ENCODE peak calls at places on chromosomes 2 and 18, in eight cellular contexts. One of them, this sample, is unnamed.
A peak's percentile ranks its signal among the peaks of the same experiment; 100 is the strongest.

GRCh38 chr2:216286616-216287231 is 85.6 kb downstream of the MARCHF4 start:
- DNase-seq in progenitor cell of endocrine pancreas: no peak
- DNase-seq in KBM-7: no peak
- DNase-seq in NCI-H1417: no peak
- DNase-seq in NCI-H1105: no peak
- DNase-seq in SW480: no peak
- DNase-seq in GM03348: no peak
- DNase-seq in anterior cingulate cortex: no peak
- DNase-seq in this sample: no peak

GRCh38 chr2:45177870-45178269 is 168.6 kb upstream of the SIX2 start:
- DNase-seq in progenitor cell of endocrine pancreas: no peak
- DNase-seq in KBM-7: peak; percentile 38
- DNase-seq in NCI-H1417: no peak
- DNase-seq in NCI-H1105: no peak
- DNase-seq in SW480: peak; percentile 87
- DNase-seq in GM03348: peak; percentile 87
- DNase-seq in anterior cingulate cortex: no peak
- DNase-seq in this sample: no peak

GRCh38 chr2:229901819-229902218 is 20.0 kb downstream of the TRIP12 start:
- DNase-seq in progenitor cell of endocrine pancreas: no peak
- DNase-seq in KBM-7: no peak
- DNase-seq in NCI-H1417: no peak
- DNase-seq in NCI-H1105: no peak
- DNase-seq in SW480: peak; percentile 9
- DNase-seq in GM03348: peak; percentile 77
- DNase-seq in anterior cingulate cortex: no peak
- DNase-seq in this sample: no peak

GRCh38 chr2:35033748-35034147 is 1321.8 kb upstream of the CRIM1 start:
- DNase-seq in progenitor cell of endocrine pancreas: no peak
- DNase-seq in KBM-7: no peak
- DNase-seq in NCI-H1417: no peak
- DNase-seq in NCI-H1105: no peak
- DNase-seq in SW480: no peak
- DNase-seq in GM03348: no peak
- DNase-seq in anterior cingulate cortex: no peak
- DNase-seq in this sample: no peak

GRCh38 chr18:13982136-13982535 is 66.8 kb upstream of the MC2R start:
- DNase-seq in progenitor cell of endocrine pancreas: no peak
- DNase-seq in KBM-7: peak; percentile 19
- DNase-seq in NCI-H1417: no peak
- DNase-seq in NCI-H1105: no peak
- DNase-seq in SW480: no peak
- DNase-seq in GM03348: no peak
- DNase-seq in anterior cingulate cortex: no peak
- DNase-seq in this sample: no peak

GRCh38 chr2:46342566-46343315 is 45.5 kb downstream of the EPAS1 start:
- DNase-seq in progenitor cell of endocrine pancreas: no peak
- DNase-seq in KBM-7: no peak
- DNase-seq in NCI-H1417: no peak
- DNase-seq in NCI-H1105: no peak
- DNase-seq in SW480: no peak
- DNase-seq in GM03348: no peak
- DNase-seq in anterior cingulate cortex: no peak
- DNase-seq in this sample: no peak

GRCh38 chr2:171227066-171227782 is 66.5 kb upstream of the TLK1 start:
- DNase-seq in progenitor cell of endocrine pancreas: no peak
- DNase-seq in KBM-7: no peak
- DNase-seq in NCI-H1417: no peak
- DNase-seq in NCI-H1105: no peak
- DNase-seq in SW480: no peak
- DNase-seq in GM03348: peak; percentile 17
- DNase-seq in anterior cingulate cortex: no peak
- DNase-seq in this sample: no peak

GRCh38 chr2:199055336-199055735 is 402.4 kb downstream of the SATB2 start:
- DNase-seq in progenitor cell of endocrine pancreas: no peak
- DNase-seq in KBM-7: no peak
- DNase-seq in NCI-H1417: no peak
- DNase-seq in NCI-H1105: no peak
- DNase-seq in SW480: no peak
- DNase-seq in GM03348: no peak
- DNase-seq in anterior cingulate cortex: no peak
- DNase-seq in this sample: no peak

GRCh38 chr18:75204262-75204977 is 4.5 kb downstream of the PTGR3 start:
- DNase-seq in progenitor cell of endocrine pancreas: no peak
- DNase-seq in KBM-7: no peak
- DNase-seq in NCI-H1417: no peak
- DNase-seq in NCI-H1105: no peak
- DNase-seq in SW480: no peak
- DNase-seq in GM03348: no peak
- DNase-seq in anterior cingulate cortex: no peak
- DNase-seq in this sample: no peak

GRCh38 chr18:57004366-57005121 is 142.3 kb upstream of the BOD1L2 start:
- DNase-seq in progenitor cell of endocrine pancreas: no peak
- DNase-seq in KBM-7: peak; percentile 54
- DNase-seq in NCI-H1417: peak; percentile 51
- DNase-seq in NCI-H1105: no peak
- DNase-seq in SW480: peak; percentile 11
- DNase-seq in GM03348: peak; percentile 52
- DNase-seq in anterior cingulate cortex: no peak
- DNase-seq in this sample: no peak

GRCh38 chr18:41695441-41695840 is 259.6 kb upstream of the PIK3C3 start:
- DNase-seq in progenitor cell of endocrine pancreas: no peak
- DNase-seq in KBM-7: no peak
- DNase-seq in NCI-H1417: no peak
- DNase-seq in NCI-H1105: no peak
- DNase-seq in SW480: no peak
- DNase-seq in GM03348: no peak
- DNase-seq in anterior cingulate cortex: no peak
- DNase-seq in this sample: peak; percentile 24

GRCh38 chr2:27262379-27263286 is at the start of gene SLC30A3:
- DNase-seq in progenitor cell of endocrine pancreas: peak; percentile 33
- DNase-seq in KBM-7: peak; percentile 77
- DNase-seq in NCI-H1417: peak; percentile 54
- DNase-seq in NCI-H1105: peak; percentile 18
- DNase-seq in SW480: peak; percentile 76
- DNase-seq in GM03348: peak; percentile 92
- DNase-seq in anterior cingulate cortex: peak; percentile 39
- DNase-seq in this sample: peak; percentile 49

GRCh38 chr2:25877431-25878360 is 591 bp downstream of the ASXL2 start:
- DNase-seq in progenitor cell of endocrine pancreas: peak; percentile 39
- DNase-seq in KBM-7: peak; percentile 81
- DNase-seq in NCI-H1417: peak; percentile 85
- DNase-seq in NCI-H1105: peak; percentile 61
- DNase-seq in SW480: peak; percentile 87
- DNase-seq in GM03348: peak; percentile 59
- DNase-seq in anterior cingulate cortex: peak; percentile 40
- DNase-seq in this sample: peak; percentile 48

GRCh38 chr2:241067501-241068135 is 34.5 kb downstream of the MTERF4 start:
- DNase-seq in progenitor cell of endocrine pancreas: no peak
- DNase-seq in KBM-7: no peak
- DNase-seq in NCI-H1417: no peak
- DNase-seq in NCI-H1105: no peak
- DNase-seq in SW480: no peak
- DNase-seq in GM03348: peak; percentile 4
- DNase-seq in anterior cingulate cortex: no peak
- DNase-seq in this sample: no peak

GRCh38 chr2:54409752-54410151 is 46.4 kb upstream of the SPTBN1 start:
- DNase-seq in progenitor cell of endocrine pancreas: no peak
- DNase-seq in KBM-7: no peak
- DNase-seq in NCI-H1417: peak; percentile 89
- DNase-seq in NCI-H1105: no peak
- DNase-seq in SW480: no peak
- DNase-seq in GM03348: no peak
- DNase-seq in anterior cingulate cortex: peak; percentile 42
- DNase-seq in this sample: peak; percentile 32

GRCh38 chr2:172600644-172601043 is 44.8 kb downstream of the PDK1 start:
- DNase-seq in progenitor cell of endocrine pancreas: no peak
- DNase-seq in KBM-7: no peak
- DNase-seq in NCI-H1417: no peak
- DNase-seq in NCI-H1105: no peak
- DNase-seq in SW480: no peak
- DNase-seq in GM03348: no peak
- DNase-seq in anterior cingulate cortex: no peak
- DNase-seq in this sample: no peak

GRCh38 chr2:95266781-95267430 is 7.3 kb upstream of the PROM2 start:
- DNase-seq in progenitor cell of endocrine pancreas: peak; percentile 5
- DNase-seq in KBM-7: no peak
- DNase-seq in NCI-H1417: no peak
- DNase-seq in NCI-H1105: no peak
- DNase-seq in SW480: no peak
- DNase-seq in GM03348: no peak
- DNase-seq in anterior cingulate cortex: no peak
- DNase-seq in this sample: no peak

GRCh38 chr2:231181848-231182247 is 16.6 kb upstream of the ARMC9 start:
- DNase-seq in progenitor cell of endocrine pancreas: no peak
- DNase-seq in KBM-7: peak; percentile 90
- DNase-seq in NCI-H1417: no peak
- DNase-seq in NCI-H1105: no peak
- DNase-seq in SW480: no peak
- DNase-seq in GM03348: peak; percentile 70
- DNase-seq in anterior cingulate cortex: no peak
- DNase-seq in this sample: no peak

GRCh38 chr2:241329669-241330615 is 14.2 kb downstream of the SEPTIN2 start:
- DNase-seq in progenitor cell of endocrine pancreas: no peak
- DNase-seq in KBM-7: no peak
- DNase-seq in NCI-H1417: no peak
- DNase-seq in NCI-H1105: no peak
- DNase-seq in SW480: no peak
- DNase-seq in GM03348: no peak
- DNase-seq in anterior cingulate cortex: no peak
- DNase-seq in this sample: no peak

GRCh38 chr2:64945973-64946736 is 43.0 kb upstream of the SLC1A4 start:
- DNase-seq in progenitor cell of endocrine pancreas: no peak
- DNase-seq in KBM-7: peak; percentile 92
- DNase-seq in NCI-H1417: no peak
- DNase-seq in NCI-H1105: no peak
- DNase-seq in SW480: no peak
- DNase-seq in GM03348: peak; percentile 24
- DNase-seq in anterior cingulate cortex: no peak
- DNase-seq in this sample: no peak

GRCh38 chr2:236798491-236798890 is 228.9 kb downstream of the ACKR3 start:
- DNase-seq in progenitor cell of endocrine pancreas: no peak
- DNase-seq in KBM-7: no peak
- DNase-seq in NCI-H1417: no peak
- DNase-seq in NCI-H1105: no peak
- DNase-seq in SW480: no peak
- DNase-seq in GM03348: no peak
- DNase-seq in anterior cingulate cortex: no peak
- DNase-seq in this sample: no peak

GRCh38 chr2:61877571-61878245 is 10.7 kb downstream of the CCT4 start:
- DNase-seq in progenitor cell of endocrine pancreas: no peak
- DNase-seq in KBM-7: no peak
- DNase-seq in NCI-H1417: no peak
- DNase-seq in NCI-H1105: no peak
- DNase-seq in SW480: no peak
- DNase-seq in GM03348: no peak
- DNase-seq in anterior cingulate cortex: no peak
- DNase-seq in this sample: no peak

GRCh38 chr2:25473758-25474335 is 132.1 kb upstream of the DNMT3A start:
- DNase-seq in progenitor cell of endocrine pancreas: no peak
- DNase-seq in KBM-7: peak; percentile 29
- DNase-seq in NCI-H1417: peak; percentile 70
- DNase-seq in NCI-H1105: peak; percentile 87
- DNase-seq in SW480: no peak
- DNase-seq in GM03348: no peak
- DNase-seq in anterior cingulate cortex: no peak
- DNase-seq in this sample: no peak

GRCh38 chr2:98253461-98254073 is 92.7 kb upstream of the CNGA3 start:
- DNase-seq in progenitor cell of endocrine pancreas: no peak
- DNase-seq in KBM-7: no peak
- DNase-seq in NCI-H1417: no peak
- DNase-seq in NCI-H1105: no peak
- DNase-seq in SW480: no peak
- DNase-seq in GM03348: no peak
- DNase-seq in anterior cingulate cortex: no peak
- DNase-seq in this sample: no peak

GRCh38 chr2:55155764-55156221 is 76.3 kb downstream of the CLHC1 start:
- DNase-seq in progenitor cell of endocrine pancreas: no peak
- DNase-seq in KBM-7: no peak
- DNase-seq in NCI-H1417: no peak
- DNase-seq in NCI-H1105: no peak
- DNase-seq in SW480: no peak
- DNase-seq in GM03348: peak; percentile 73
- DNase-seq in anterior cingulate cortex: no peak
- DNase-seq in this sample: no peak

GRCh38 chr2:72887032-72887835 is at the start of gene SPR:
- DNase-seq in progenitor cell of endocrine pancreas: peak; percentile 64
- DNase-seq in KBM-7: peak; percentile 59
- DNase-seq in NCI-H1417: peak; percentile 93
- DNase-seq in NCI-H1105: peak; percentile 62
- DNase-seq in SW480: peak; percentile 78
- DNase-seq in GM03348: peak; percentile 94
- DNase-seq in anterior cingulate cortex: peak; percentile 69
- DNase-seq in this sample: peak; percentile 15

GRCh38 chr2:11499081-11499743 is 33.3 kb upstream of the E2F6 start:
- DNase-seq in progenitor cell of endocrine pancreas: peak; percentile 29
- DNase-seq in KBM-7: no peak
- DNase-seq in NCI-H1417: peak; percentile 22
- DNase-seq in NCI-H1105: no peak
- DNase-seq in SW480: no peak
- DNase-seq in GM03348: no peak
- DNase-seq in anterior cingulate cortex: peak; percentile 34
- DNase-seq in this sample: no peak

GRCh38 chr2:122804494-122804893 is 1049.0 kb downstream of the TSN start:
- DNase-seq in progenitor cell of endocrine pancreas: no peak
- DNase-seq in KBM-7: no peak
- DNase-seq in NCI-H1417: no peak
- DNase-seq in NCI-H1105: no peak
- DNase-seq in SW480: no peak
- DNase-seq in GM03348: no peak
- DNase-seq in anterior cingulate cortex: no peak
- DNase-seq in this sample: no peak

GRCh38 chr18:61290616-61291015 is 42.6 kb upstream of the CDH20 start:
- DNase-seq in progenitor cell of endocrine pancreas: no peak
- DNase-seq in KBM-7: no peak
- DNase-seq in NCI-H1417: no peak
- DNase-seq in NCI-H1105: no peak
- DNase-seq in SW480: no peak
- DNase-seq in GM03348: no peak
- DNase-seq in anterior cingulate cortex: no peak
- DNase-seq in this sample: no peak

GRCh38 chr2:7992612-7993596 is 689.0 kb upstream of the ID2 start:
- DNase-seq in progenitor cell of endocrine pancreas: no peak
- DNase-seq in KBM-7: no peak
- DNase-seq in NCI-H1417: peak; percentile 84
- DNase-seq in NCI-H1105: peak; percentile 49
- DNase-seq in SW480: no peak
- DNase-seq in GM03348: no peak
- DNase-seq in anterior cingulate cortex: no peak
- DNase-seq in this sample: peak; percentile 66